ENCODE peak calls at places on chromosomes 1 and 21, in seven cellular contexts. N is heart right ventricle, S is lower lobe of right lung, Q is HepG2, C is lung, X is left lung, M is upper lobe of right lung. L is an unnamed sample. For H3K9me3 and H3K4me1, the result is how much of the 10 kb centered on the place peaks cover.

GRCh38 chr1:155717041-155717440 is 28.1 kb downstream of the DAP3 start:
- ATAC-seq in N (no peak), S (no peak), Q (no peak), C (no peak), X (no peak), M (no peak), L (no peak)

GRCh38 chr1:39205781-39206464 is 1.4 kb downstream of the MACF1 start:
- ATAC-seq in N (no peak), S (no peak), Q (no peak), C (no peak), X (no peak), M (no peak), L (no peak)

GRCh38 chr1:83615379-83615778 is 383.6 kb downstream of the TTLL7 start:
- ATAC-seq in N (no peak), S (no peak), Q (no peak), C (no peak), X (no peak), M (no peak), L (no peak)

GRCh38 chr1:175317309-175317708 is 124.7 kb upstream of the KIAA0040 start:
- ATAC-seq in N (peak), S (no peak), Q (no peak), C (no peak), X (no peak), M (no peak), L (no peak)

GRCh38 chr1:212713465-212714136 is 14.0 kb upstream of the BATF3 start:
- ATAC-seq in N (no peak), S (no peak), Q (no peak), C (no peak), X (no peak), M (no peak), L (no peak)

GRCh38 chr1:153339802-153340201 is 8.8 kb downstream of the PGLYRP4 start:
- ATAC-seq in N (no peak), S (no peak), Q (no peak), C (no peak), X (no peak), M (no peak), L (no peak)

GRCh38 chr1:19909971-19910370 is 13.4 kb downstream of the PLA2G2E start:
- ATAC-seq in N (no peak), S (no peak), Q (no peak), C (no peak), X (no peak), M (no peak), L (no peak)

GRCh38 chr1:11116318-11116717 is 16.6 kb upstream of the EXOSC10 start:
- ATAC-seq in N (no peak), S (no peak), Q (no peak), C (no peak), X (no peak), M (no peak), L (no peak)

GRCh38 chr1:36847761-36848160 is 186.6 kb downstream of the GRIK3 start:
- ATAC-seq in N (no peak), S (no peak), Q (no peak), C (no peak), X (no peak), M (no peak), L (no peak)

GRCh38 chr1:40411294-40411693 is 37.8 kb downstream of the SMAP2 start:
- ATAC-seq in N (no peak), S (no peak), Q (no peak), C (no peak), X (no peak), M (no peak), L (no peak)

GRCh38 chr1:29245261-29245660 is 8.9 kb downstream of the PTPRU start:
- ATAC-seq in N (no peak), S (no peak), Q (peak), C (no peak), X (no peak), M (no peak), L (no peak)

GRCh38 chr1:205091043-205091740 is 6.9 kb upstream of the TMEM81 start:
- ATAC-seq in N (no peak), S (no peak), Q (no peak), C (no peak), X (no peak), M (no peak), L (no peak)

GRCh38 chr1:87834941-87835340 is 506.3 kb downstream of the LMO4 start:
- ATAC-seq in N (no peak), S (no peak), Q (no peak), C (no peak), X (no peak), M (no peak), L (no peak)

GRCh38 chr1:233379869-233380438 is 52.4 kb downstream of the MAP3K21 start:
- ATAC-seq in N (no peak), S (no peak), Q (no peak), C (no peak), X (no peak), M (peak), L (no peak)

GRCh38 chr21:17834639-17835354 is 15.6 kb upstream of the C21orf91 start:
- ATAC-seq in N (no peak), S (no peak), Q (no peak), C (no peak), X (no peak), M (no peak), L (no peak)

GRCh38 chr1:85473390-85473789 is 8.4 kb upstream of the DDAH1 start:
- ATAC-seq in N (no peak), S (peak), Q (no peak), C (no peak), X (no peak), M (peak), L (no peak)

GRCh38 chr1:236768601-236769000 is 26.5 kb upstream of the MTR start:
- ATAC-seq in N (no peak), S (no peak), Q (peak), C (no peak), X (no peak), M (no peak), L (no peak)
- H3K9me3 ChIP-seq in N (under half), S (under half), Q (under half), C (under half), X (under half), M (under half), L (under half)

GRCh38 chr1:225815526-225816178 is 5.7 kb downstream of the EPHX1 start:
- ATAC-seq in N (no peak), S (no peak), Q (no peak), C (no peak), X (no peak), M (no peak), L (no peak)
- H3K4me1 ChIP-seq in N (half or more), S (half or more), Q (half or more), C (under half), X (half or more), M (half or more), L (half or more)

DNA sequence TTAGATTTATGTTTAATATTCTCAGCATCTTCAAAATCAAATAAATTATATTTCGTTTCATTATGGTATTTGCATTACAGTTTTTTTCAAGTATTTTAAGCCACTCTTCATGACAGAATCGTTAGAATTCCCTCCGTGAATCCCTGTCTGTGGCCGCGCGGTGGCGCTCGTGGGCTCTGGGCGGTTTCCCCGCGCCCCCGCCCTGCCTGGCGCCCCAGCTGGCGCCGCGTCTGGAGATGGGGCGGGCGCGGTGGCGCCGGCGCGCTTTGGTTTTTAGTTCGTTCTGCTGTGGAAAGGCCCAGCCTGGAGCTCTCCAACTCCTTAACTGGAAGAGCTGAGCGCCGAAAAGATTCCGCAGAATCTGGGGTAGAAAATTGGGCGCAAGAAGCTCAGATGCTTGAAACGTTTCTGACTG is 25.7 kb downstream of the PRMT2 start:
- ATAC-seq in N (peak), S (peak), Q (no peak), C (peak), X (peak), M (peak), L (peak)
- TF ChIP-seq CTCF in N (peak), S (peak), Q (no peak), C (peak), X (peak), M (peak), L (peak)

GRCh38 chr21:34143783-34144182 is 70.4 kb downstream of the MRPS6 start:
- ATAC-seq in N (no peak), S (no peak), Q (no peak), C (no peak), X (no peak), M (no peak), L (no peak)

GRCh38 chr21:34144224-34144623 is 70.8 kb downstream of the MRPS6 start:
- ATAC-seq in N (no peak), S (no peak), Q (no peak), C (no peak), X (no peak), M (no peak), L (no peak)

GRCh38 chr21:34141373-34141772 is 68.0 kb downstream of the MRPS6 start:
- ATAC-seq in N (no peak), S (no peak), Q (no peak), C (no peak), X (no peak), M (no peak), L (no peak)
- H3K9me3 ChIP-seq in N (under half), S (under half), Q (under half), C (under half), X (under half), M (under half), L (under half)

DNA sequence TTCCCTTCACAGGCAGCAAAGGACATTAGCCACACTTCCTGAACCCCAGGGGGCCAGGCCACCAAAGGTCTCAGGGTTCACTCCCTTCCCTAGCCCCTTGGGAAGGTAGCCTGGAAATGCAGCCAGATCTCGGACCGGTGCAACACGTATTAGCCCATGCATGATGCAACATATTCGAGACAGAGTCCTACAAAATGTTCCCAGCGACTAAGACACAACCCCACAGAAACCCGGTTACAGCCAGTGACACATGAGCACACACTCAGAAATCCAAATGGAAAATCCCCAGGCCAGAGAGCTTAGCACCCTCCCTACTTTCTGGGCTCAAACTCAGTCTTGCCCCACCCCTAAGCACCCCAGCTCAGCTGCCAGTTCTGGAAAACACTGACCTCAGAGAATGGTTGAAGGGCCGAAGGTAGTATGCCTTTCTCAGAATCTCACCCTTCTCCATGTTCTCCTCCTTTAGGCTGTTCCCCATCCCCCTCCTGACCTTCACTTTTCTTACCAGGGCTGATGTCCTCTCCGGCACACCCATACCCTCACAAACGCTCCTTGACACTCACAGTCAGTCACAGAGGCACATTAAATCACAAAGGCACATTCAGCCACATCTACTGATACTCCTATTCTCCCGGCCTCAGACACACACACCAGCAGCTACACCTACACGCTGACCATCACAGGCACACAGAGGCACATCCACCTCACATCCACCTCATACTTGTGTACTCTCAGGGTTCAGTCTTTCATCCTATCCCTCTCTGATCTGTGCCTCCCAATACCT is at the start of gene TSPAN1:
- ATAC-seq in N (peak), S (peak), Q (peak), C (no peak), X (peak), M (peak), L (peak)
- H3K4me1 ChIP-seq in N (under half), S (half or more), Q (under half), C (under half), X (half or more), M (under half), L (under half)